ENCODE peak calls at places on chromosomes 16 and 17, in nine cellular contexts. V is lung; X is CD8-positive, alpha-beta memory T cell; U is uterus; G is thoracic aorta; Q is left lung; P is Caco-2; C is mucosa of descending colon; R is neural progenitor cell. K is an unnamed sample. For H3K4me1, the result is how much of the 10 kb centered on the place peaks cover.

GRCh38 chr16:22423716-22424115 is 49.3 kb upstream of the CDR2 start:
- DNase-seq in U (no peak), X (no peak), P (no peak), Q (no peak), G (no peak), R (no peak), V (no peak), C (no peak), K (no peak)

GRCh38 chr17:70313031-70313430 is 143.7 kb downstream of the KCNJ2 start:
- DNase-seq in V (no peak), X (no peak), G (no peak), R (no peak), Q (no peak), C (no peak), P (no peak), U (no peak), K (no peak)

GRCh38 chr16:71339481-71340171 is 18.9 kb upstream of the CALB2 start:
- DNase-seq in G (no peak), C (no peak), Q (no peak), U (no peak), V (no peak), X (no peak), R (no peak), P (no peak), K (no peak)

GRCh38 chr17:52653014-52653413 is 494.5 kb upstream of the CA10 start:
- DNase-seq in C (no peak), U (no peak), R (no peak), V (no peak), X (no peak), Q (no peak), G (no peak), P (no peak), K (no peak)

GRCh38 chr16:84896847-84897246 is 77.1 kb downstream of the CRISPLD2 start:
- DNase-seq in P (no peak), V (no peak), C (no peak), Q (no peak), G (no peak), X (no peak), R (no peak), U (no peak), K (no peak)

GRCh38 chr16:72371307-72372081 is 199.5 kb upstream of the PMFBP1 start:
- DNase-seq in Q (no peak), P (no peak), V (no peak), U (no peak), R (peak), C (no peak), X (no peak), G (no peak), K (no peak)

GRCh38 chr17:35018814-35019213 is 38.5 kb downstream of the LIG3 start:
- DNase-seq in G (no peak), P (no peak), U (no peak), X (no peak), Q (no peak), C (no peak), R (no peak), V (no peak), K (no peak)

GRCh38 chr17:65154770-65155589 is 17.8 kb downstream of the RGS9 start:
- DNase-seq in P (no peak), G (no peak), C (peak), Q (no peak), X (no peak), V (no peak), U (no peak), R (no peak), K (no peak)

GRCh38 chr16:88057656-88058055 is 106.4 kb downstream of the BANP start:
- DNase-seq in X (no peak), C (no peak), V (no peak), U (peak), Q (peak), P (peak), R (peak), G (no peak), K (no peak)

GRCh38 chr17:2853722-2854580 is 57.7 kb downstream of the RAP1GAP2 start:
- DNase-seq in G (no peak), P (peak), C (peak), X (no peak), Q (peak), V (no peak), R (peak), U (no peak), K (peak)

GRCh38 chr16:57108432-57108831 is 16.0 kb downstream of the CPNE2 start:
- DNase-seq in Q (no peak), P (no peak), X (no peak), U (no peak), R (no peak), G (no peak), C (no peak), V (no peak), K (no peak)

GRCh38 chr16:59305850-59306249 is 571.7 kb upstream of the GOT2 start:
- DNase-seq in Q (no peak), R (no peak), P (no peak), V (no peak), C (no peak), G (no peak), U (no peak), X (no peak), K (no peak)

GRCh38 chr17:1108560-1108809 is 71.3 kb downstream of the ABR start:
- DNase-seq in U (no peak), P (no peak), X (no peak), C (no peak), G (no peak), R (peak), V (no peak), Q (no peak), K (no peak)

GRCh38 chr17:35745749-35746320 is 7.2 kb downstream of the GAS2L2 start:
- DNase-seq in V (no peak), P (no peak), C (no peak), G (no peak), X (no peak), Q (peak), U (no peak), R (no peak), K (no peak)

GRCh38 chr17:14198013-14198412 is 38.6 kb downstream of the CDRT15 start:
- DNase-seq in V (peak), C (no peak), G (no peak), U (no peak), P (peak), R (peak), Q (no peak), X (no peak), K (no peak)

GRCh38 chr16:20995711-20996110 is 95.1 kb downstream of the LYRM1 start:
- DNase-seq in U (no peak), C (no peak), R (no peak), V (peak), Q (no peak), G (no peak), P (no peak), X (no peak), K (no peak)

GRCh38 chr17:54941285-54941684 is 27.2 kb downstream of the COX11 start:
- DNase-seq in R (no peak), C (no peak), V (no peak), P (no peak), Q (no peak), U (no peak), X (no peak), G (no peak), K (no peak)

GRCh38 chr17:67221062-67221998 is 23.7 kb downstream of the HELZ start:
- DNase-seq in X (no peak), C (peak), P (peak), U (no peak), G (no peak), V (no peak), R (peak), Q (no peak), K (no peak)

GRCh38 chr16:81956213-81956948 is 54.9 kb downstream of the SDR42E1 start:
- DNase-seq in C (no peak), U (no peak), R (no peak), V (peak), Q (no peak), X (no peak), G (no peak), P (no peak), K (no peak)

GRCh38 chr17:49180303-49180702 is 30.1 kb downstream of the GNGT2 start:
- DNase-seq in G (no peak), P (peak), C (peak), U (peak), R (peak), V (peak), Q (peak), X (peak), K (peak)

GRCh38 chr17:35612924-35613521 is 25.9 kb downstream of the AP2B1 start:
- DNase-seq in U (peak), V (no peak), Q (no peak), X (no peak), P (no peak), R (peak), G (no peak), C (peak), K (peak)

GRCh38 chr16:50721549-50722409 is 20.1 kb upstream of the CYLD start:
- DNase-seq in V (no peak), U (no peak), Q (no peak), P (no peak), R (no peak), G (no peak), C (no peak), X (no peak), K (no peak)

GRCh38 chr17:63365366-63366237 is 80.5 kb downstream of the CYB561 start:
- DNase-seq in C (no peak), G (no peak), P (no peak), X (no peak), R (no peak), Q (no peak), U (no peak), V (no peak), K (no peak)

GRCh38 chr16:73215482-73216377 is 167.8 kb upstream of the ZFHX3 start:
- DNase-seq in V (no peak), R (no peak), X (no peak), P (no peak), Q (no peak), U (no peak), G (no peak), C (no peak), K (no peak)

GRCh38 chr17:14719942-14720341 is 419.1 kb downstream of the HS3ST3B1 start:
- DNase-seq in V (no peak), Q (no peak), R (no peak), P (no peak), G (no peak), X (no peak), U (no peak), C (no peak), K (no peak)

GRCh38 chr17:58936295-58936694 is 170.4 kb downstream of the TRIM37 start:
- DNase-seq in V (no peak), U (no peak), X (no peak), Q (no peak), P (no peak), G (no peak), R (no peak), C (no peak), K (no peak)

GRCh38 chr17:64449545-64449944 is 630 bp downstream of the MILR1 start:
- DNase-seq in V (no peak), G (no peak), P (no peak), R (no peak), U (no peak), X (no peak), C (no peak), Q (no peak), K (no peak)

GRCh38 chr17:46881015-46881414 is 29.6 kb downstream of the WNT9B start:
- DNase-seq in Q (no peak), G (no peak), P (no peak), R (no peak), V (no peak), U (no peak), C (no peak), X (no peak), K (no peak)

GRCh38 chr17:37848690-37849616 is 75.3 kb upstream of the TBC1D3K start:
- DNase-seq in P (no peak), U (no peak), Q (no peak), V (no peak), C (no peak), X (no peak), G (no peak), R (no peak), K (no peak)

GRCh38 chr16:35575432-35575821 is 2116.0 kb downstream of the TP53TG3F start:
- DNase-seq in V (no peak), Q (no peak), R (no peak), P (no peak), G (no peak), X (no peak), C (no peak), U (no peak), K (no peak)

GRCh38 chr16:27427538-27427937 is 25.6 kb downstream of the IL21R start:
- DNase-seq in X (no peak), P (no peak), V (peak), G (no peak), U (no peak), C (no peak), Q (no peak), R (no peak), K (no peak)

GRCh38 chr17:47905221-47905733 is 9.2 kb downstream of the SP2 start:
- DNase-seq in P (no peak), R (peak), C (peak), V (peak), X (peak), Q (no peak), U (peak), G (peak), K (no peak)

GRCh38 chr17:6608321-6608720 is 32.2 kb downstream of the KIAA0753 start:
- DNase-seq in X (no peak), C (no peak), P (no peak), Q (no peak), G (no peak), U (no peak), R (no peak), V (no peak), K (no peak)

GRCh38 chr16:84794626-84795025 is 25.2 kb upstream of the CRISPLD2 start:
- DNase-seq in U (no peak), P (no peak), X (no peak), C (no peak), Q (peak), G (no peak), V (no peak), R (no peak), K (no peak)

GRCh38 chr17:57403241-57403640 is 146.9 kb downstream of the MSI2 start:
- DNase-seq in P (no peak), R (no peak), X (no peak), G (no peak), C (no peak), Q (no peak), U (no peak), V (no peak), K (no peak)

GRCh38 chr17:57399690-57400089 is 143.4 kb downstream of the MSI2 start:
- DNase-seq in Q (no peak), R (no peak), C (no peak), V (no peak), G (no peak), X (no peak), U (no peak), P (no peak), K (no peak)

GRCh38 chr17:57401556-57402488 is 145.5 kb downstream of the MSI2 start:
- DNase-seq in V (no peak), P (no peak), Q (no peak), C (no peak), X (no peak), U (no peak), R (peak), G (no peak), K (no peak)

GRCh38 chr17:57402691-57403090 is 146.4 kb downstream of the MSI2 start:
- DNase-seq in V (no peak), R (no peak), C (no peak), X (no peak), G (no peak), P (no peak), Q (no peak), U (no peak), K (no peak)

DNA sequence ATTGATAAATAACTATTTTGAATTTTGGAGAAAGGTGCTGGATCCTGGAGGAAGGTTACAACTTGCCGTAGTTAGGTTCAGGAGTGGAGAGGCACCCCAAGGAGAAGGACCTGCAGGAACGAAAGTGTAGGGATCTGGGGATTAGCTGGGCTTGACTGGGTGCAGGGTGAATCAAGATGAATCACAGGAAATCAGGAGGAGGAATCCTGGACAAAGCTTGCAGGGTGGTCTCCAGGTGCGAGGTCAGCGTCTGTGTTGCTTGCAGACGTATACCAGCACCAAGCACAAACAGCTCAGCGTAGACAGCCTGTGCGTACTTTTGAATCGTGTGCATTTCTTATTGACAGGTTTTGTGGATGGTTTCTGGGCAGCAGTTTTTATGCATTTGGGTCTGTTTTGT is 144.3 kb downstream of the MSI2 start:
- DNase-seq in P (no peak), C (no peak), Q (no peak), V (no peak), U (no peak), R (no peak), X (no peak), G (no peak), K (no peak)
- H3K4me1 ChIP-seq in P (under half), C (under half), Q (under half), V (under half), U (under half), R (half or more), X (under half), G (under half), K (under half)

GRCh38 chr17:74643826-74644225 is 20.3 kb upstream of the CD300E start:
- DNase-seq in G (no peak), R (no peak), C (no peak), P (no peak), V (no peak), X (no peak), Q (no peak), U (no peak), K (no peak)
- H3K4me1 ChIP-seq in G (under half), R (under half), C (under half), P (under half), V (under half), X (under half), Q (under half), U (under half), K (under half)

GRCh38 chr16:3718628-3719027 is 1.3 kb upstream of the TRAP1 start:
- DNase-seq in V (no peak), Q (no peak), X (no peak), R (no peak), P (no peak), C (no peak), G (no peak), U (no peak), K (no peak)
- H3K4me1 ChIP-seq in V (under half), Q (under half), X (under half), R (under half), P (under half), C (under half), G (under half), U (under half), K (under half)

GRCh38 chr17:72423718-72424117 is 302.9 kb downstream of the SOX9 start:
- DNase-seq in C (no peak), X (no peak), U (no peak), G (no peak), R (no peak), V (no peak), Q (no peak), P (no peak), K (no peak)

GRCh38 chr17:72425796-72426173 is 305.0 kb downstream of the SOX9 start:
- DNase-seq in P (no peak), C (no peak), X (no peak), Q (no peak), U (no peak), R (no peak), V (no peak), G (no peak), K (no peak)

GRCh38 chr17:72425133-72425795 is 304.4 kb downstream of the SOX9 start:
- DNase-seq in R (no peak), C (no peak), U (no peak), G (no peak), X (no peak), V (no peak), Q (no peak), P (no peak), K (no peak)

GRCh38 chr17:72423286-72423589 is 302.4 kb downstream of the SOX9 start:
- DNase-seq in C (no peak), G (no peak), U (no peak), R (no peak), Q (no peak), X (no peak), P (no peak), V (no peak), K (no peak)

GRCh38 chr17:72424505-72425117 is 303.8 kb downstream of the SOX9 start:
- DNase-seq in C (no peak), U (no peak), G (no peak), X (no peak), Q (no peak), P (no peak), R (no peak), V (no peak), K (no peak)
- H3K4me1 ChIP-seq in C (under half), U (under half), G (under half), X (under half), Q (under half), P (half or more), R (under half), V (under half), K (under half)

GRCh38 chr17:57889252-57889651 is 39.4 kb upstream of the MRPS23 start:
- DNase-seq in X (no peak), U (no peak), R (no peak), V (no peak), C (no peak), G (no peak), Q (peak), P (no peak), K (no peak)
- H3K4me1 ChIP-seq in X (under half), U (under half), R (under half), V (under half), C (under half), G (half or more), Q (under half), P (under half), K (under half)

GRCh38 chr16:24988593-24989338 is 26.4 kb downstream of the ARHGAP17 start:
- DNase-seq in P (peak), X (no peak), Q (no peak), V (no peak), U (peak), G (no peak), C (peak), R (no peak), K (no peak)

GRCh38 chr16:24988137-24988535 is 27.0 kb downstream of the ARHGAP17 start:
- DNase-seq in C (no peak), X (no peak), V (no peak), R (no peak), G (no peak), U (no peak), Q (no peak), P (no peak), K (no peak)

GRCh38 chr16:24984903-24985675 is 30.1 kb downstream of the ARHGAP17 start:
- DNase-seq in X (no peak), P (no peak), Q (no peak), G (no peak), C (no peak), V (no peak), R (no peak), U (no peak), K (no peak)

GRCh38 chr16:24984101-24984500 is 31.1 kb downstream of the ARHGAP17 start:
- DNase-seq in V (no peak), G (no peak), X (no peak), U (no peak), C (no peak), Q (no peak), R (no peak), P (no peak), K (no peak)

DNA sequence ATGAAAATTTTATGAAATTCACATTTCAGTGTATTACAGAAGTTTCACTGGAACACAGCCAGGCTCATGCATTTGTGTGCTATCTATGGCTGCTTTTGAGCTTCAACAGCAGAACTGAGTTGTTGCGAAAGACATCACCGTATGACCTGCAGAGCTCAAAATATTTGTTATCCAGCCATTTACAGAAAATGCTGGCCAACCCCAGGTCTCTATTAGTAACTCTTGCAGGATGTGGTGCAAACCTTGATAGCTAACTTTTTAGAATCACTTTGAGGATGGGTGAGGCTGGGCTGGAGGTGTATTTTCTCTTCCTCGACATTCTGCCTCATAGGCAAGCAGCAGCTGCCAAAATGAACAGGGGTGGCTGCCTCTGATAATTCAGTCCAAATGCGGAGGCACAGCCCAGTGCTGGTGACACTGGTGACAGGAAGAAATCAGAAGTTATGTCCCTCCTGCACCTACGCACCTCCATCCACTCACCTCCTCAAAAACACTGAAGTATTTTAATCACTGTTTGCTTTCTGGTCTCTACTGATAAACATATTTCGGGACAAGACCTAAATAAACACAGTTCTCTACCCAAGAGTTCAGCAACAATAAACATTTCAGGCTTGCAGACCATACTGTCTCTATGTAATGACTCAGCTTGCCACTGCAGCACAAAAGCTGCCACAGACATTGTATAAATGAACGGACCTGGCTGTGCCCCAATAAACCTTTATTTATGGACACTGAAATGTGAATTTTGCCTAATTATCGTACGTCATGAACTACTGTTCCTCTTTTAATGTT is 28.5 kb downstream of the ARHGAP17 start:
- DNase-seq in P (no peak), X (no peak), V (no peak), Q (no peak), C (peak), G (no peak), U (peak), R (no peak), K (no peak)
- H3K4me1 ChIP-seq in P (half or more), X (under half), V (under half), Q (half or more), C (under half), G (half or more), U (under half), R (under half), K (under half)

DNA sequence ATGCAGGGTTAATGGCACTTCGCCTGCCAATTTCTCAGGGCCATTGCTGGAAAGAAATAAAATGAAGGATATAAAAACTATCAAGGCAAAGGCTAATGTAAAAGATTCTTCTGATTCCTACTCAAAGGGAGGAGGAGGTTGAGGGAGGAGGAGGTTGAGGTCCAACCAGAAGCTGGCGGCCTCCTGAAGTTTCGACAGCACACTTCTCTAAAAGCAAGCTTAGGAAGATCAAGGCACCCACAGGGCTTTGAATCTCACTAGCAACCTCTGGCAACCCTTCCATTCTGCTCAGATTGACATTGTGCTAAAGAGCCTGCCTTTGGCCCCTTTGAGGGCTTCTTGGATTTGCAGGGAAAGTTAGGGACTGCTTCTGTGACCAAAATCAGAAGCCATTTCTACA is 81.5 kb upstream of the TNRC6C start:
- DNase-seq in V (no peak), U (no peak), G (no peak), R (no peak), X (no peak), C (no peak), Q (no peak), P (no peak), K (peak)
- H3K4me1 ChIP-seq in V (under half), U (under half), G (under half), R (under half), X (half or more), C (under half), Q (under half), P (under half), K (half or more)

K was measured in CD8-positive, alpha-beta T cell.